ENCODE peak calls at places on chromosomes 13 and 19, in four cellular contexts. L, A, Y and Q are unnamed samples.
A peak's percentile ranks its signal among the peaks of the same experiment; 100 is the strongest.

GRCh38 chr13:33251131-33251629 is 34.4 kb downstream of the STARD13 start:
- DNase-seq in Y (peak; percentile 80), L (no peak), A (peak; percentile 98), Q (peak; percentile 86)

GRCh38 chr19:47729468-47729798 is 15.9 kb upstream of the NOP53 start:
- DNase-seq in Y (no peak), L (no peak), A (peak; percentile 87), Q (peak; percentile 90)

GRCh38 chr13:27288397-27288796 is 17.8 kb downstream of the RASL11A start:
- DNase-seq in Y (no peak), L (no peak), A (no peak), Q (no peak)

GRCh38 chr13:36919206-36919832 is 719 bp downstream of the SMAD9 start:
- DNase-seq in L (no peak), A (peak; percentile 25), Y (peak; percentile 31), Q (peak; percentile 25)

GRCh38 chr19:17615889-17616685 is 60.6 kb downstream of the COLGALT1 start:
- DNase-seq in A (no peak), Y (no peak), L (no peak), Q (no peak)

GRCh38 chr19:47509973-47510372 is 4.9 kb downstream of the NAPA start:
- DNase-seq in L (no peak), Y (peak; percentile 85), A (no peak), Q (no peak)

GRCh38 chr13:40401911-40402776 is 264.3 kb downstream of the FOXO1 start:
- DNase-seq in Y (peak; percentile 98), A (peak; percentile 96), L (no peak), Q (peak; percentile 99)

GRCh38 chr13:83211301-83211700 is 671.0 kb downstream of the SLITRK1 start:
- DNase-seq in L (no peak), Y (no peak), A (peak; percentile 67), Q (no peak)

GRCh38 chr13:108069521-108070210 is 145.7 kb downstream of the LIG4 start:
- DNase-seq in Y (no peak), A (no peak), L (no peak), Q (no peak)

GRCh38 chr13:79861731-79862130 is 380.8 kb downstream of the NDFIP2 start:
- DNase-seq in L (no peak), Y (no peak), A (no peak), Q (no peak)

GRCh38 chr19:35248310-35249145 is at the start of gene LSR:
- DNase-seq in Y (peak; percentile 93), L (peak; percentile 69), A (no peak), Q (peak; percentile 96)

GRCh38 chr13:46866150-46866549 is 30.7 kb downstream of the HTR2A start:
- DNase-seq in L (no peak), A (peak; percentile 42), Y (peak; percentile 14), Q (peak; percentile 24)

GRCh38 chr13:37208052-37208451 is 102.6 kb upstream of the CSNK1A1L start:
- DNase-seq in A (no peak), Y (no peak), L (no peak), Q (no peak)

GRCh38 chr19:51565583-51565982 is 5.5 kb upstream of the ZNF175 start:
- DNase-seq in A (no peak), Y (no peak), L (no peak), Q (no peak)

GRCh38 chr19:32407004-32407992 is 1.7 kb downstream of the DPY19L3 start:
- DNase-seq in L (no peak), Y (no peak), A (peak; percentile 62), Q (no peak)

GRCh38 chr19:2479556-2480194 is 3.7 kb downstream of the GADD45B start:
- DNase-seq in L (no peak), A (no peak), Y (no peak), Q (no peak)
- TF ChIP-seq CTCF in L (no peak), A (no peak), Y (no peak), Q (no peak)

GRCh38 chr19:48841047-48841446 is 4.8 kb upstream of the HSD17B14 start:
- DNase-seq in A (no peak), Y (no peak), L (no peak), Q (no peak)

GRCh38 chr19:48841571-48841970 is 5.3 kb upstream of the HSD17B14 start:
- DNase-seq in Y (no peak), L (no peak), A (no peak), Q (no peak)

GRCh38 chr19:48844472-48844871 is 8.2 kb upstream of the HSD17B14 start:
- DNase-seq in A (peak; percentile 71), L (no peak), Y (no peak), Q (peak; percentile 43)

GRCh38 chr19:48845384-48845783 is 9.1 kb upstream of the HSD17B14 start:
- DNase-seq in A (no peak), Y (no peak), L (no peak), Q (no peak)

GRCh38 chr19:48842744-48843162 is 6.5 kb upstream of the HSD17B14 start:
- DNase-seq in A (peak; percentile 36), L (no peak), Y (peak; percentile 52), Q (peak; percentile 69)
- TF ChIP-seq CTCF in A (peak; percentile 88), L (peak; percentile 85), Y (peak; percentile 74), Q (peak; percentile 82)

GRCh38 chr19:925087-925911 is 536 bp upstream of the ARID3A start:
- DNase-seq in A (peak; percentile 73), L (no peak), Y (peak; percentile 78), Q (peak; percentile 86)
- TF ChIP-seq CTCF in A (no peak), L (no peak), Y (no peak), Q (no peak)

DNA sequence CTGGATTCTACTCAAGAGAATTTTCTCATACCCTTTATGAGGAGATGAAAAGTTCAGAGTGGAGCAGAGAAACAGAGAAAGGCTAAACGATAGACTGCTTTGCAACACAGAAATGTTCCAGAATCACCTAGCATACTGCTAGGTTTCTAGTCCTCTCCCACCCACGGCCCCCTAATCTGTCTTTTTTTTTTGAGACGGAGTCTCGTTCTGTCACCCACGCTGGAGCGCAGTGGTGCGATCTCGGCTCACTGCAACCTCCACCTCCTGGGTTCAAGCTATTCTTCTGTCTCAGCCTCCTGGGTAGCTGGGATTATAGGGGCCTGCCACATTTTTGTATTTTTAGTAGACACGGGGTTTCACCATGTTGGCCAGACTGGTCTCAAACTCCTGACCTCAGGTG is 4.8 kb downstream of the SUGP2 start:
- DNase-seq in A (no peak), L (no peak), Y (no peak), Q (no peak)
- TF ChIP-seq CTCF in A (no peak), L (no peak), Y (no peak), Q (no peak)

DNA sequence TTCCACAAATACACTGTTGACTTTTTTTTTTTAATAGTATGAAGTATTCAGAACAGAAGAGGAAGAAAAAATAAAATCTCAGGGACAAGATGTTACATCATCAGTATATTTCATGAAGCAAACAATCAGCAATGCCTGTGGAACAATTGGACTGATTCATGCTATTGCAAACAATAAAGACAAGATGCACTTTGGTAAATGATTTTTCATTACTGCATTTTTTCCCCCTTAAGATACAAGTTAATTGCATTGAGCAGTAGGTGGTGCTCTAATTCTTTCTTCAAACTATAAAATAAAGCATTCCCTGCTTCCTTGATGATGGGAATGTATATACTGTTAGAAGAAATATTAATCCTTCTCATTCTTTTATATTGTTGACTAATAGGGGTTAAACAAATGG is 17.1 kb downstream of the UCHL3 start:
- DNase-seq in Y (no peak), A (peak; percentile 75), L (no peak), Q (peak; percentile 67)
- TF ChIP-seq CTCF in Y (peak; percentile 30), A (peak; percentile 62), L (no peak), Q (peak; percentile 53)

GRCh38 chr13:99648905-99649304 is 147.6 kb downstream of the TM9SF2 start:
- DNase-seq in A (no peak), L (no peak), Y (no peak), Q (no peak)
- TF ChIP-seq CTCF in A (no peak), L (no peak), Y (no peak), Q (no peak)